ENCODE peak calls at places on chromosomes 3 and 15, in five cellular contexts. One of them, this sample, is unnamed.

GRCh38 chr3:53278667-53279066 is 22.8 kb upstream of the TKT start:
- DNase-seq in astrocyte: no peak
- DNase-seq in ovary: no peak
- DNase-seq in astrocyte of the cerebellum: no peak
- DNase-seq in lower leg skin: no peak
- DNase-seq in this sample: no peak

GRCh38 chr15:85361306-85361705 is 19.1 kb upstream of the AKAP13 start:
- DNase-seq in astrocyte: no peak
- DNase-seq in ovary: no peak
- DNase-seq in astrocyte of the cerebellum: no peak
- DNase-seq in lower leg skin: no peak
- DNase-seq in this sample: no peak

GRCh38 chr3:54223063-54223462 is 100.7 kb downstream of the CACNA2D3 start:
- DNase-seq in astrocyte: no peak
- DNase-seq in ovary: no peak
- DNase-seq in astrocyte of the cerebellum: no peak
- DNase-seq in lower leg skin: no peak
- DNase-seq in this sample: no peak

GRCh38 chr3:189360291-189360690 is 188.5 kb downstream of the TPRG1 start:
- DNase-seq in astrocyte: peak; percentile 54
- DNase-seq in ovary: no peak
- DNase-seq in astrocyte of the cerebellum: no peak
- DNase-seq in lower leg skin: no peak
- DNase-seq in this sample: no peak

GRCh38 chr3:105537371-105538075 is 170.8 kb downstream of the ALCAM start:
- DNase-seq in astrocyte: no peak
- DNase-seq in ovary: no peak
- DNase-seq in astrocyte of the cerebellum: no peak
- DNase-seq in lower leg skin: no peak
- DNase-seq in this sample: no peak

GRCh38 chr15:22980189-22981136 is at the start of gene CYFIP1:
- DNase-seq in astrocyte: peak; percentile 78
- DNase-seq in ovary: peak; percentile 89
- DNase-seq in astrocyte of the cerebellum: peak; percentile 61
- DNase-seq in lower leg skin: peak; percentile 96
- DNase-seq in this sample: no peak

GRCh38 chr15:42024303-42024702 is 3.5 kb upstream of the PLA2G4E start:
- DNase-seq in astrocyte: no peak
- DNase-seq in ovary: no peak
- DNase-seq in astrocyte of the cerebellum: no peak
- DNase-seq in lower leg skin: no peak
- DNase-seq in this sample: no peak

GRCh38 chr3:150721285-150722130 is 17.8 kb upstream of the ERICH6 start:
- DNase-seq in astrocyte: no peak
- DNase-seq in ovary: no peak
- DNase-seq in astrocyte of the cerebellum: peak; percentile 47
- DNase-seq in lower leg skin: no peak
- DNase-seq in this sample: no peak

GRCh38 chr3:156976933-156977332 is 150.8 kb downstream of the LEKR1 start:
- DNase-seq in astrocyte: no peak
- DNase-seq in ovary: no peak
- DNase-seq in astrocyte of the cerebellum: no peak
- DNase-seq in lower leg skin: no peak
- DNase-seq in this sample: no peak

GRCh38 chr3:156981005-156981404 is 154.9 kb downstream of the LEKR1 start:
- DNase-seq in astrocyte: no peak
- DNase-seq in ovary: no peak
- DNase-seq in astrocyte of the cerebellum: no peak
- DNase-seq in lower leg skin: no peak
- DNase-seq in this sample: no peak

GRCh38 chr3:156974931-156975330 is 148.8 kb downstream of the LEKR1 start:
- DNase-seq in astrocyte: no peak
- DNase-seq in ovary: no peak
- DNase-seq in astrocyte of the cerebellum: no peak
- DNase-seq in lower leg skin: no peak
- DNase-seq in this sample: no peak

GRCh38 chr3:156973954-156974353 is 147.8 kb downstream of the LEKR1 start:
- DNase-seq in astrocyte: no peak
- DNase-seq in ovary: no peak
- DNase-seq in astrocyte of the cerebellum: no peak
- DNase-seq in lower leg skin: no peak
- DNase-seq in this sample: no peak

DNA sequence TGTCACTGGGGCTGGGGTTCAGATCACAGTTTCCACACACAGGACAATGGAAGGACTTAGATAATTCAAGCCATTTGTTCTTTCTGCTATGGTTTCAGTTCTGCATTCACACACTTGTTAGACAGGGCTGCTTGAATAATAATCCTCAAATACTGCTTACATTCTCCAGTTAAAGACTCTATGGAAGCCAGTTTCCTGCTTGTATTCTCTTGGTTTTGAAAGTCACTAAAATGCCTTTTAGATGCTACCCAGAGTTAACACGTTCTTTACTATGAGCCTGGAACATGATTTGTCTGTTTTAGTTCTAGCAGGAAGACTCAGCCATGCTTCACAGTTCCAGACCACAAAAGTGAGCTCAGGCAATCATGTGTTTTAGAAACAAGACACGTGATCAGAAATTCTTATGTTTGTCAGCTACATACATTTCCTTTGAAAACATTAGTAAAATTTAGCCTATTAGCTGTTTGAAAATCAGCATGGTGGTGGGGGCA is 152.4 kb downstream of the LEKR1 start:
- DNase-seq in astrocyte: no peak
- DNase-seq in ovary: no peak
- DNase-seq in astrocyte of the cerebellum: no peak
- DNase-seq in lower leg skin: no peak
- DNase-seq in this sample: no peak
- H3K4me3 ChIP-seq in astrocyte: no peak overlapping the region
- H3K4me3 ChIP-seq in ovary: no peak overlapping the region
- H3K4me3 ChIP-seq in astrocyte of the cerebellum: no peak overlapping the region
- H3K4me3 ChIP-seq in lower leg skin: no peak overlapping the region
- H3K4me3 ChIP-seq in this sample: no peak overlapping the region

GRCh38 chr3:183064475-183064874 is 34.8 kb downstream of the MCCC1 start:
- DNase-seq in astrocyte: no peak
- DNase-seq in ovary: no peak
- DNase-seq in astrocyte of the cerebellum: no peak
- DNase-seq in lower leg skin: no peak
- DNase-seq in this sample: no peak
- TF ChIP-seq CTCF in astrocyte: no peak
- TF ChIP-seq CTCF in ovary: no peak
- TF ChIP-seq CTCF in astrocyte of the cerebellum: no peak
- TF ChIP-seq CTCF in lower leg skin: no peak
- TF ChIP-seq CTCF in this sample: no peak

GRCh38 chr15:91857772-91858171 is 4.3 kb downstream of the SLCO3A1 start:
- DNase-seq in astrocyte: no peak
- DNase-seq in ovary: no peak
- DNase-seq in astrocyte of the cerebellum: no peak
- DNase-seq in lower leg skin: no peak
- DNase-seq in this sample: no peak
- H3K4me3 ChIP-seq in astrocyte: no peak overlapping the region
- H3K4me3 ChIP-seq in ovary: no peak overlapping the region
- H3K4me3 ChIP-seq in astrocyte of the cerebellum: no peak overlapping the region
- H3K4me3 ChIP-seq in lower leg skin: no peak overlapping the region
- H3K4me3 ChIP-seq in this sample: no peak overlapping the region

DNA sequence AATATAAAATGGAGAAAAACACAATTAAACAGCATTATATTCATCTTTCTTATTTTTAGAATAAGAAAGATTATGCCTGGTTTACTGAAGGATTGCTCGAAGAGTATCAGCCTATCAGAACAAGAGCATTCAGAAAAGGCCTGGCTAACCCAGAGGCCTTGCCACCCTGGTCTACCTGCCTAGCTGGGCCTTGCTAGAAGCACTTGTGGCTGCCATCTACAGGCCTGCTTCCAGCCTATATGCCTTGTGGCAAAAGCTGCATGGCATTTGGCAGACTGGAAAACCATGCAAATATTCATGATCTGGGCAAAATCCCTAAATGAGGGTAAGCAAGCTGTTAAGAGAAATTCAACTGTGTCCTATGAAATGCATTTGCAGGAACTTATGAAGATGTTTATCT is 9.3 kb upstream of the ATP13A4 start:
- DNase-seq in astrocyte: no peak
- DNase-seq in ovary: no peak
- DNase-seq in astrocyte of the cerebellum: no peak
- DNase-seq in lower leg skin: no peak
- DNase-seq in this sample: no peak
- TF ChIP-seq CTCF in astrocyte: no peak
- TF ChIP-seq CTCF in ovary: no peak
- TF ChIP-seq CTCF in astrocyte of the cerebellum: peak; percentile 6
- TF ChIP-seq CTCF in lower leg skin: no peak
- TF ChIP-seq CTCF in this sample: no peak

GRCh38 chr15:62275818-62276217 is 110.7 kb upstream of the C2CD4B start:
- DNase-seq in astrocyte: no peak
- DNase-seq in ovary: no peak
- DNase-seq in astrocyte of the cerebellum: no peak
- DNase-seq in lower leg skin: no peak
- DNase-seq in this sample: no peak

GRCh38 chr15:62269504-62269903 is 104.4 kb upstream of the C2CD4B start:
- DNase-seq in astrocyte: no peak
- DNase-seq in ovary: no peak
- DNase-seq in astrocyte of the cerebellum: no peak
- DNase-seq in lower leg skin: no peak
- DNase-seq in this sample: no peak

GRCh38 chr15:62272290-62272689 is 107.2 kb upstream of the C2CD4B start:
- DNase-seq in astrocyte: no peak
- DNase-seq in ovary: no peak
- DNase-seq in astrocyte of the cerebellum: no peak
- DNase-seq in lower leg skin: no peak
- DNase-seq in this sample: no peak

DNA sequence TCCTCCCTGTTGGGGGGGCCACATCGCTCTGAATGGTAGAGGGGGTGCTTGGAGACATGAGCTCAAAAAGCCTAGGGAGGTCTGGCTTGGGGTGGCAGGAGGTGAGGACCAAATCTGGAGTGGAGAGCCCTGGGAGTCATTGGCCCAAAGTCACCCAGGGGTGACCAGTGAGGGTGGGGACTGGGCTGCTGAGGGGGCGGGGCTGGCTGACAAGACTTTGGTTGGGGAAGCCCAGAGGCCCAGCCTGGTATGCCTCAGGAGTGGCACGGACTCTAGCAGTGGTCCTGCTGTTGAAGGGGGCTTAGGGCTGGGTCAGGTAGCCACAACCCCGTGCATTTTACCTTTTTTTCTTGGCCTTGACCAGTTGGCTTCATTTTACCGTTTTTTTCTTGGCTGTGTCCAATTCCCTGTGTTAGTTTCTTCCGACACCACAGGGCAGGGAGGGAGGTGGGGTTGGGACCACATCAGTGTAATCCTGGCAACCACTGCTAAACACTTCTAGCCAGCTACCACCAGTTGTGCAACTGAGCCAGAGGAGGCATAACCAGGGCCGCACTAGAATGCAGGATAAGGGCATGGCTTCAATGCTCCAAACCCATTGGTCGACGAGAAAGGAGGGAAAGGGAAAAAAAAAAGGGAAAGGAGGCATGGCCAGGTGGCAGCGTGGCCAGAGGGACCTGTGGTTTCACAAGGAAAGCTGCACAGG is 105.3 kb upstream of the C2CD4B start:
- DNase-seq in astrocyte: no peak
- DNase-seq in ovary: no peak
- DNase-seq in astrocyte of the cerebellum: no peak
- DNase-seq in lower leg skin: no peak
- DNase-seq in this sample: no peak
- H3K4me3 ChIP-seq in astrocyte: no peak overlapping the region
- H3K4me3 ChIP-seq in ovary: no peak overlapping the region
- H3K4me3 ChIP-seq in astrocyte of the cerebellum: no peak overlapping the region
- H3K4me3 ChIP-seq in lower leg skin: no peak overlapping the region
- H3K4me3 ChIP-seq in this sample: no peak overlapping the region

DNA sequence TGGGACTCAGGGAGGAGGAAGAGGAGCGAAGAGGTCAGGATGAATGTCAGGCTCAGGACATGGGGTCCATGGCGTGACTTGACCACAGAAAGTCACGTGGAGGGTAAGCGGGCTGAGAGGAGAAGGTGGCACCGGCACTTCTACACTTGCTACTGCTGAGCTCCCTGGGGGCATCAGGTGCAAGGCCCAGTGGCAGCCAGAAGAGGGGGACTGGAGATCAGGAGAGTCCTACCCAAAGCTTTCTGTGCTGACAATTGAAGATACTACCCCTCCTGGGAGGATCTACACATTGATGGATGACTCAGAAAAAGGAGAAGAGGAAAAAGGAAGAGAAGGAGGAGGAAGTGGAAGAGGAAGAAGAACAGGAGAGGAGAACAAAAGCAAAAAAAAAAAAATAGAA is 41.3 kb downstream of the MYO5C start:
- DNase-seq in astrocyte: no peak
- DNase-seq in ovary: no peak
- DNase-seq in astrocyte of the cerebellum: no peak
- DNase-seq in lower leg skin: no peak
- DNase-seq in this sample: no peak
- TF ChIP-seq CTCF in astrocyte: no peak
- TF ChIP-seq CTCF in ovary: no peak
- TF ChIP-seq CTCF in astrocyte of the cerebellum: no peak
- TF ChIP-seq CTCF in lower leg skin: no peak
- TF ChIP-seq CTCF in this sample: no peak

DNA sequence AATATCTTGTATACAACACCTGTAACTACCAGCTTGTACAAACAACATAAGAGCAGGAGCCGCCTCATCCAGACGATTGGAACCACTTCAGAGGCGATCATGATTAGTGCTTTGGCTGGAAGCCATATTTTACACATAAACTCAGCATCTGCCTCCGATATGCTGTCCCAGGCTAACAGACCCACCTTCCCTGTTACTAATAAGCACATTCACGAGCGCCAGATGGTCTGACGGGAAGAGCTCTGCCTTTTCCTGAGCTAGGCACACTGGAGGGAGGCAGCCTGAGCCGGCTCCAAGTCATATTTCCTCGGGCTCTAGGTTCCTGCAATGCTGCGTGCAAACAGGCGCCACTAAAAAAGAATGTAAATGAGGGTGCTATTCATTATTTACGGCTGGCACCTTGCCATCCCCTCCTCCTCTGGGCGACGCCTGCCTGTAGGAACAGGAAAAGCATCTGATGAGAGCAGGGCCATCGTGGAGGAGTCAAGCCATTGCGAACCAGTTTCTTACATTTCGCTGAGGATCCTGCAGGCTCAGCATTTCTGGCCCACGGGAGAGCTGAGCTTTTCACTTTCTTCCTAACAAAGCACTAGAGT is 98.2 kb downstream of the ANXA2 start:
- DNase-seq in astrocyte: peak; percentile 23
- DNase-seq in ovary: peak; percentile 47
- DNase-seq in astrocyte of the cerebellum: peak; percentile 9
- DNase-seq in lower leg skin: peak; percentile 85
- DNase-seq in this sample: no peak
- H3K4me3 ChIP-seq in astrocyte: no peak overlapping the region
- H3K4me3 ChIP-seq in ovary: no peak overlapping the region
- H3K4me3 ChIP-seq in astrocyte of the cerebellum: no peak overlapping the region
- H3K4me3 ChIP-seq in lower leg skin: no peak overlapping the region
- H3K4me3 ChIP-seq in this sample: no peak overlapping the region

This sample was measured in BJ.